ENCODE peak calls at places on chromosomes 3 and 15, in six cellular contexts. E is PC-3; F is activated T-helper 9 cell treated with anti-CD3 and anti-CD28 coated beads, Interleukin-2, amount 50 U/mL, for 16 hours; Z is lung microvascular endothelial cell; M is LoVo; X is mucosa of gallbladder. O is an unnamed sample.
A peak's percentile ranks its signal among the peaks of the same experiment; 100 is the strongest.

GRCh38 chr3:40137586-40138295 is 171.8 kb upstream of the EIF1B start:
- DNase-seq in E (peak; percentile 83), F (no peak), M (no peak), Z (no peak), X (no peak), O (peak; percentile 86)

GRCh38 chr15:93467327-93467726 is 378.3 kb upstream of the RGMA start:
- DNase-seq in Z (no peak), F (no peak), M (no peak), X (no peak), E (no peak), O (peak; percentile 77)

GRCh38 chr3:2511356-2511755 is 412.7 kb downstream of the CNTN4 start:
- DNase-seq in F (no peak), E (no peak), Z (no peak), M (no peak), X (no peak), O (no peak)

GRCh38 chr15:88834211-88834812 is 31.1 kb downstream of the ACAN start:
- DNase-seq in F (no peak), E (peak; percentile 45), Z (peak; percentile 32), X (peak; percentile 16), M (no peak), O (peak; percentile 81)

GRCh38 chr3:133885241-133885711 is 10.4 kb downstream of the RAB6B start:
- DNase-seq in X (no peak), M (no peak), Z (no peak), E (no peak), F (no peak), O (no peak)

GRCh38 chr3:15331606-15332404 is 581 bp downstream of the SH3BP5 start:
- DNase-seq in F (peak; percentile 43), Z (peak; percentile 64), M (peak; percentile 20), X (peak; percentile 35), E (peak; percentile 24), O (peak; percentile 27)

GRCh38 chr3:46990573-46991374 is 11.3 kb downstream of the NBEAL2 start:
- DNase-seq in F (no peak), X (peak; percentile 37), M (no peak), E (no peak), Z (peak; percentile 36), O (no peak)

GRCh38 chr3:142808103-142808917 is 80.6 kb downstream of the PCOLCE2 start:
- DNase-seq in M (peak; percentile 6), Z (peak; percentile 21), X (no peak), E (peak; percentile 80), F (no peak), O (peak; percentile 89)

GRCh38 chr3:101963902-101964362 is 114.6 kb downstream of the NFKBIZ start:
- DNase-seq in M (no peak), E (peak; percentile 82), X (no peak), F (peak; percentile 10), Z (no peak), O (peak; percentile 76)

GRCh38 chr3:146256851-146257486 is 6.1 kb upstream of the PLSCR4 start:
- DNase-seq in Z (no peak), X (no peak), M (no peak), F (no peak), E (peak; percentile 16), O (no peak)

GRCh38 chr3:173920386-173920785 is 522.8 kb downstream of the NLGN1 start:
- DNase-seq in E (peak; percentile 32), Z (no peak), F (no peak), M (no peak), X (no peak), O (no peak)

O was measured in mammary epithelial cell.